ENCODE peak calls at places on chromosomes 12 and 14, in five cellular contexts. E, P, T, B and C are unnamed samples.

GRCh38 chr12:82517808-82518207 is 159.5 kb downstream of the METTL25 start:
- DNase-seq in E (no peak), P (no peak), T (no peak), B (no peak), C (no peak)

GRCh38 chr12:63457857-63458256 is 210.4 kb downstream of the DPY19L2 start:
- DNase-seq in E (no peak), P (no peak), T (no peak), B (no peak), C (no peak)

GRCh38 chr12:92987362-92987761 is 58.3 kb upstream of the EEA1 start:
- DNase-seq in E (no peak), P (no peak), T (peak; percentile 42), B (peak; percentile 89), C (peak; percentile 56)

GRCh38 chr12:5292651-5293050 is 139.3 kb upstream of the NTF3 start:
- DNase-seq in E (no peak), P (no peak), T (no peak), B (no peak), C (no peak)

GRCh38 chr12:132145334-132145733 is 1.1 kb downstream of the NOC4L start:
- DNase-seq in E (no peak), P (no peak), T (no peak), B (no peak), C (no peak)

GRCh38 chr12:69662764-69663163 is 36.3 kb downstream of the BEST3 start:
- DNase-seq in E (no peak), P (no peak), T (no peak), B (no peak), C (no peak)

GRCh38 chr14:92449404-92449975 is 64.1 kb upstream of the RIN3 start:
- DNase-seq in E (no peak), P (no peak), T (no peak), B (no peak), C (no peak)

GRCh38 chr14:72420749-72421452 is 473.0 kb downstream of the DPF3 start:
- DNase-seq in E (peak; percentile 57), P (peak; percentile 78), T (peak; percentile 53), B (peak; percentile 66), C (peak; percentile 28)

GRCh38 chr12:1808798-1809480 is 11.4 kb upstream of the LRTM2 start:
- DNase-seq in E (no peak), P (no peak), T (no peak), B (no peak), C (no peak)

GRCh38 chr14:23538785-23539184 is 12.8 kb downstream of the ZFHX2 start:
- DNase-seq in E (no peak), P (no peak), T (no peak), B (peak; percentile 38), C (no peak)

GRCh38 chr14:72962829-72963312 is 36.6 kb downstream of the DCAF4 start:
- DNase-seq in E (no peak), P (no peak), T (peak; percentile 92), B (peak; percentile 87), C (no peak)

GRCh38 chr14:68082698-68083291 is 263.2 kb downstream of the RAD51B start:
- DNase-seq in E (no peak), P (no peak), T (no peak), B (no peak), C (no peak)

GRCh38 chr12:20370001-20370381 is 1.7 kb downstream of the PDE3A start:
- DNase-seq in E (no peak), P (peak; percentile 84), T (no peak), B (no peak), C (no peak)

GRCh38 chr12:120737557-120738251 is 12.1 kb downstream of the ACADS start:
- DNase-seq in E (no peak), P (no peak), T (no peak), B (no peak), C (no peak)

GRCh38 chr14:90726656-90727055 is 89.6 kb downstream of the TTC7B start:
- DNase-seq in E (peak; percentile 35), P (peak; percentile 93), T (peak; percentile 4), B (peak; percentile 80), C (peak; percentile 78)

GRCh38 chr12:26224657-26225056 is 29.3 kb downstream of the SSPN start:
- DNase-seq in E (no peak), P (no peak), T (no peak), B (no peak), C (no peak)

GRCh38 chr12:102528111-102528510 is 47.7 kb upstream of the IGF1 start:
- DNase-seq in E (no peak), P (no peak), T (no peak), B (no peak), C (no peak)

GRCh38 chr12:65785500-65785899 is 38.8 kb upstream of the HMGA2 start:
- DNase-seq in E (no peak), P (no peak), T (no peak), B (no peak), C (no peak)

GRCh38 chr12:99745895-99746294 is 98.3 kb downstream of the GARIN6 start:
- DNase-seq in E (no peak), P (no peak), T (no peak), B (no peak), C (no peak)

DNA sequence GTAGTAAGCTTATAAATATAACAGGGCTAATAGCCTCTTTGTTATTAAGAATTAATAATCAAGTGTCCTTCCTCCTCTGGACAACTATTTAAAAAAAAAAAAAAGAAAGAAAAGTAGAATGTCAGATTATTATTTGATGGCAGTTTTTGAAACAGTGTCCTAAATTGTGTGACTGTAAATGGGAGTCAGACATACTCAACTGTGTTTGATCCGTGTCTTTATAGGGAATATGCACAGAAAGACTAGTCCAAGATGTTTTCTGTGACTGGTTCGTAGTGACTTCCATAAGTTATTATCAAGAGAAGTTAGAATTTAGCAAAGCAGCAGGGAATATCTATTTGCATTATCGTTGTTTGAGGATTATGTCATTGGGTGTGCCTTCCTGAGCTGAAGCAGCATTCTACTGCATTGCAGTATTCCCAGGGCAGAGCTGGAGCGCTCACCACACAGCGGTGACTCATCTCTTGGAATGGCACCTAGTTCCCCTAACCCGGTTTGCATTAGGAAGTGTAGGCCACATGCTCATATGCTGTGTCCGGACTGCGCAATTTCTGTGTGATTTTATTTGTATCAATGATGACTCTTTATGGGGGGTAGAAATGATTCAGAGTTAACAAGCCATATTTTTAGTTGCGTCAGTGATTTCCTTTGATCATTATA is 7.9 kb downstream of the DYNC1H1 start:
- DNase-seq in E (peak; percentile 76), P (peak; percentile 95), T (peak; percentile 91), B (peak; percentile 99), C (peak; percentile 95)
- H3K4me3 ChIP-seq in E (no peak overlapping the region), P (no peak overlapping the region), T (no peak overlapping the region), B (peak overlapping the region; percentile 39), C (no peak overlapping the region)

GRCh38 chr14:61187642-61187905 is 93.6 kb downstream of the TMEM30B start:
- DNase-seq in E (no peak), P (no peak), T (no peak), B (no peak), C (no peak)

GRCh38 chr14:61190341-61190740 is 90.8 kb downstream of the TMEM30B start:
- DNase-seq in E (no peak), P (no peak), T (no peak), B (no peak), C (no peak)

GRCh38 chr14:61186793-61187641 is 94.1 kb downstream of the TMEM30B start:
- DNase-seq in E (no peak), P (no peak), T (no peak), B (peak; percentile 33), C (no peak)

GRCh38 chr14:61188196-61188595 is 92.9 kb downstream of the TMEM30B start:
- DNase-seq in E (no peak), P (peak; percentile 65), T (no peak), B (peak; percentile 42), C (no peak)

DNA sequence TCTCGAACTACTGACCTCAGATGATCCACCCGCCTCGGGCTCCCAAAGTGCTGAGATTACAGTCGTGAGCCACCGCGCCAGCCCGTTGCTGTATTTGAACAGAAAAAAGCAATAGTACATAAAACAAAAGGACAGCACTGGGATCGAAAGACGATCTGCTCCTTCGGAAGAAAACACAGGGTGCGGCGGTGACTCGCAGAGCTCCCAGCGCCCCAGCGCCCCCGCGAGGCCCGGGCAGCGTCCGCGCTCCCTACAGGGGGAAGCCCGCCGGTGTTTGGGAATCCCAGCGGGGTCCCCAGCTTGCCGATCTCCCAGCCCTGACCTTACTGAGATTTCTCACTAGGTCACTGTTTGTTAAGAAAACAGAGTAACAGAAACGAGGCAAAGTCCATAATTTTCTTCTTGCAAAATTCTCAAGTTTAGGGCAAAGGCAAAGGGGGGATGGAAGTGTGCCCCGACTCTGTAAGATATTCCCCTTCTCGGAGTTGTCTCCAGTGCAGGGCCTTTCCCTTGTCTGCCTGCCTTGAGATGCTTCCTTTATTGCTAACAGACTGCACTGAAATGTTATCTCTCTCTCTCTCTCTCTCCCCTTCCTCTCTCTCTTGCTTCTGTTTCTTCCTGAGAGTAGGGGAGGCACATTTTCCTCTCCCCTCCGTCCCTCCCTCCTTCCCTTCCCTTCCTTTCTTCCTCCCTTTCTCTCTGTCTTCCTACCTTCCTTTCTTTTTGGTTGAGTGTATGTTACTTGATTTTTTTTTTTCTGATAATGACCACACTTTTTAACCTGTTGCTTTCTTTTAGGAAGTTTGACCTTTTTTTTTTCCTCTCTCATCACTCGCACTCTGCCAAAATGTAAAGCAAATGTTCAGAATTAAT is 92.0 kb downstream of the TMEM30B start:
- DNase-seq in E (peak; percentile 63), P (peak; percentile 74), T (no peak), B (peak; percentile 84), C (no peak)
- TF ChIP-seq CTCF in E (no peak), P (no peak), T (peak; percentile 52), B (peak; percentile 73), C (no peak)

GRCh38 chr12:108414021-108414420 is 74.9 kb upstream of the CMKLR1 start:
- DNase-seq in E (no peak), P (no peak), T (no peak), B (no peak), C (no peak)

DNA sequence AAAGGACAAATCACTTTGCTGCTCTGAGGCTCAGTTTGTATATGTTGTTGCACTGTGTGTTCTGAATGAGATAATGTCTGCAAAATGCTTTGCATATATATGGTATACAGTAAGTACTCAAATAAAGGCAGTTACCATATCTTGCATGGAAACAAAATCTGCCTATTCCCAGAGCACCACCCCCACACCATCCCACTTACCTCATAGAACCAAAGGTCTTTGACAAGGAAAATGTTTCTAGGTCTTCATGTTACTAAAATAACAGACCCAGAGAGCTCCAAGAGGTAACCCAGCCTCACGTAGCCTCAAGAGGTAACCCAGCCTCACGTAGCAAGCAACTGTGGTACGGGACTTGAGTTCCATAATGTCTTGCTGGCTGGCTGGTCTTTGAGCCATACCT is 71.6 kb upstream of the CMKLR1 start:
- DNase-seq in E (no peak), P (no peak), T (no peak), B (no peak), C (no peak)
- H3K4me3 ChIP-seq in E (no peak overlapping the region), P (no peak overlapping the region), T (no peak overlapping the region), B (no peak overlapping the region), C (no peak overlapping the region)

DNA sequence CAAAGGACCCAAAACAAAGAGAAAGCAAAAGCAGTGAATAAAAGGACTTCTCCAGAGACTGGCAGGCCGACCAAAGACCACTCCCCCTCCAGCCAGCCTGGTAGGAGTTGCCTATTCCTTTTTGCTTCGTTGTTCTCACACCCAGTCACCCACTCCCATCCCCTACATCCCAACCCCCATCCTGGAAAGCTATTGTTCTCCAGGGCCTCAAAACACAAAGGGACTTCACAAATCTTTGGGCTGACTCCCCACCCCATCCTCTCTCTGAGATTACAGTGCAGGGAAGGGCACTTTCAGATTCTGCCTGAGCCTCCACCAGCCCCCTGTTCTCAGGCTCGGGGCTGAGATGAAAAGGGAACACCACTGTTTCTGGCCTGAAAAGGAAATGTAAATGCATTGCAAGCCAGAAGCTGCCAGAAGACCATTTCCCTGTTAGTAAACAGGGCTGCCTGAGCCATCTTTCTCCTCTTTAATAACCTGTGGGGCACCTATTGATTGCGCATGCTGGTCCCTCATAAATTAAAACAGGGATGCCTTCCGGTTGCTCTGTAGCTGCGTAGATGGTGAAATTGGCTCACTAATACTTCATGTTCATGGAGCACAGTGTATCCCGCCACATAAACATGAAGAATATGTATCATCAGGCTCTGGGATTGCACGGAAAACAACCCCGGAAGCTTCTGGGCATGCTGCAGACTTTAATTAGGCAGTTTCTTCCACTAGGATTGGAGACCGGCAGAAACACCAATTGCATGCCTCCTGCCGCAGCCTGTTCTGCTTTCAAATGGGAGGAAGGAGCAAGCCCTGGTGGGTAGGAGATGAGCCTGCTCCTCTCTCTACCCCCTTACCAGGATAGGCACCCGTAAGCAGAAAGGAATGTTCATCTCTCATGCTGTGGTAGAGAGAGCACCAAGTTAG is 130.3 kb upstream of the FUT8 start:
- DNase-seq in E (no peak), P (no peak), T (no peak), B (peak; percentile 38), C (no peak)
- TF ChIP-seq CTCF in E (no peak), P (no peak), T (no peak), B (no peak), C (no peak)